ENCODE peak calls at places on chromosomes 13 and 19, in six cellular contexts. E is hepatocyte, M is OCI-LY7, Q is HCT116, Y is SK-N-SH, G is MM.1S. R is an unnamed sample.
A peak's percentile ranks its signal among the peaks of the same experiment; 100 is the strongest.

GRCh38 chr13:112996671-112997091 is 27.7 kb downstream of the MCF2L start:
- DNase-seq in E (no peak), M (no peak), Q (no peak), Y (no peak), G (no peak), R (no peak)

GRCh38 chr13:44758595-44759221 is 182.6 kb upstream of the TSC22D1 start:
- DNase-seq in E (peak; percentile 58), M (no peak), Q (no peak), Y (no peak), G (no peak), R (no peak)

GRCh38 chr19:47130120-47130588 is 481 bp upstream of the SAE1 start:
- DNase-seq in E (no peak), M (no peak), Q (no peak), Y (no peak), G (no peak), R (no peak)

GRCh38 chr19:7504684-7505083 is 11.2 kb upstream of the ZNF358 start:
- DNase-seq in E (no peak), M (no peak), Q (no peak), Y (no peak), G (no peak), R (no peak)

GRCh38 chr19:45211751-45212381 is 33.3 kb downstream of the BLOC1S3 start:
- DNase-seq in E (no peak), M (no peak), Q (no peak), Y (peak; percentile 27), G (no peak), R (no peak)

GRCh38 chr19:45477713-45478453 is 10.1 kb downstream of the FOSB start:
- DNase-seq in E (peak; percentile 17), M (peak; percentile 51), Q (no peak), Y (no peak), G (no peak), R (no peak)

GRCh38 chr13:26460652-26461051 is 96.8 kb upstream of the WASF3 start:
- DNase-seq in E (no peak), M (no peak), Q (no peak), Y (no peak), G (no peak), R (no peak)

GRCh38 chr19:31070126-31070525 is 279.1 kb downstream of the TSHZ3 start:
- DNase-seq in E (no peak), M (no peak), Q (no peak), Y (no peak), G (no peak), R (no peak)

GRCh38 chr13:89748716-89749115 is 1598.8 kb upstream of the MIR17HG start:
- DNase-seq in E (no peak), M (no peak), Q (no peak), Y (no peak), G (no peak), R (no peak)

GRCh38 chr19:46716672-46717033 is 261 bp downstream of the PRKD2 start:
- DNase-seq in E (no peak), M (no peak), Q (no peak), Y (no peak), G (no peak), R (peak; percentile 44)

GRCh38 chr13:114089751-114090400 is 42.5 kb downstream of the RASA3 start:
- DNase-seq in E (no peak), M (no peak), Q (no peak), Y (no peak), G (no peak), R (no peak)

GRCh38 chr13:50923272-50923671 is 13.7 kb downstream of the RNASEH2B start:
- DNase-seq in E (no peak), M (no peak), Q (no peak), Y (no peak), G (no peak), R (no peak)

GRCh38 chr13:77207943-77208342 is 119.0 kb downstream of the MYCBP2 start:
- DNase-seq in E (no peak), M (no peak), Q (no peak), Y (no peak), G (no peak), R (peak; percentile 7)

GRCh38 chr19:55440411-55441105 is 2.5 kb downstream of the SHISA7 start:
- DNase-seq in E (no peak), M (no peak), Q (no peak), Y (peak; percentile 94), G (no peak), R (peak; percentile 89)

GRCh38 chr13:105159794-105160193 is 1375.7 kb downstream of the EFNB2 start:
- DNase-seq in E (no peak), M (no peak), Q (no peak), Y (no peak), G (peak; percentile 53), R (no peak)

GRCh38 chr19:455031-455705 is 5.7 kb downstream of the SHC2 start:
- DNase-seq in E (no peak), M (no peak), Q (no peak), Y (no peak), G (no peak), R (no peak)

GRCh38 chr19:458091-459042 is 2.5 kb downstream of the SHC2 start:
- DNase-seq in E (no peak), M (no peak), Q (no peak), Y (no peak), G (no peak), R (no peak)

GRCh38 chr19:457636-458035 is 3.2 kb downstream of the SHC2 start:
- DNase-seq in E (no peak), M (no peak), Q (no peak), Y (no peak), G (no peak), R (no peak)

GRCh38 chr19:455851-456546 is 4.8 kb downstream of the SHC2 start:
- DNase-seq in E (no peak), M (no peak), Q (no peak), Y (no peak), G (no peak), R (no peak)

GRCh38 chr19:456547-457110 is 4.2 kb downstream of the SHC2 start:
- DNase-seq in E (no peak), M (no peak), Q (no peak), Y (no peak), G (no peak), R (peak; percentile 0)
- H3K9me2 ChIP-seq in E (no peaks in the 10 kb centered on the region), M (no peaks in the 10 kb centered on the region), Q (no peaks in the 10 kb centered on the region), Y (no peaks in the 10 kb centered on the region), G (no peaks in the 10 kb centered on the region), R (no peaks in the 10 kb centered on the region)

GRCh38 chr19:32869369-32870153 is at the start of gene SLC7A9:
- DNase-seq in E (no peak), M (no peak), Q (no peak), Y (no peak), G (no peak), R (no peak)

GRCh38 chr19:32873560-32873959 is 4.0 kb upstream of the SLC7A9 start:
- DNase-seq in E (no peak), M (no peak), Q (no peak), Y (no peak), G (no peak), R (no peak)

GRCh38 chr19:32870154-32870573 is 597 bp upstream of the SLC7A9 start:
- DNase-seq in E (peak; percentile 70), M (no peak), Q (no peak), Y (no peak), G (no peak), R (peak; percentile 54)

GRCh38 chr19:32872391-32872790 is 2.8 kb upstream of the SLC7A9 start:
- DNase-seq in E (no peak), M (no peak), Q (no peak), Y (no peak), G (no peak), R (no peak)

GRCh38 chr19:32870981-32871451 is 1.4 kb upstream of the SLC7A9 start:
- DNase-seq in E (no peak), M (no peak), Q (no peak), Y (no peak), G (no peak), R (no peak)
- H3K9me2 ChIP-seq in E (no peaks in the 10 kb centered on the region), M (no peaks in the 10 kb centered on the region), Q (no peaks in the 10 kb centered on the region), Y (no peaks in the 10 kb centered on the region), G (no peaks in the 10 kb centered on the region), R (no peaks in the 10 kb centered on the region)

GRCh38 chr19:48445606-48446481 is at the start of gene GRWD1:
- DNase-seq in E (peak; percentile 96), M (peak; percentile 95), Q (peak; percentile 95), Y (peak; percentile 93), G (peak; percentile 96), R (peak; percentile 98)

GRCh38 chr19:48444933-48445194 is 919 bp upstream of the GRWD1 start:
- DNase-seq in E (no peak), M (no peak), Q (no peak), Y (no peak), G (no peak), R (no peak)

GRCh38 chr19:48448563-48448962 is 2.8 kb downstream of the GRWD1 start:
- DNase-seq in E (no peak), M (no peak), Q (no peak), Y (no peak), G (no peak), R (no peak)

GRCh38 chr19:48445256-48445605 is 552 bp upstream of the GRWD1 start:
- DNase-seq in E (peak; percentile 85), M (no peak), Q (peak; percentile 77), Y (peak; percentile 90), G (peak; percentile 84), R (peak; percentile 84)

DNA sequence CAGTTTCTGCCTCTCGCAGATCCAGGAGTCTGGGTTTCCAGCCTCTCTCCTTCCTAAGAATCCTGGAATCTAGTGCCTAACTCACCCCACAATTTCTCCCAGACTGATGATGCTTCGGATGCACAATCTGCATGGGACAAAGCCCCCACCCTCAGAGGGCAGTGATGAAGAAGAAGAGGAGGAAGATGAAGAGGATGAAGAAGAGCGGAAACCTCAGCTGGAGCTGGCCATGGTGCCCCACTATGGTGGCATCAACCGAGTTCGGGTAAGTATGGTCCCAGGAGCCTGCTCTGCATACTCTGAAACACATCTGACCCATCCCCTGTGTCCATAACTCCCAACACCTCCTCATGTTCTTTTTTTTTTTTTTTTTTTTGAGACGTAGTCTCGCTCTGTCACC is 796 bp downstream of the GRWD1 start:
- DNase-seq in E (no peak), M (no peak), Q (no peak), Y (no peak), G (no peak), R (no peak)
- H3K9me2 ChIP-seq in E (no peaks in the 10 kb centered on the region), M (no peaks in the 10 kb centered on the region), Q (no peaks in the 10 kb centered on the region), Y (no peaks in the 10 kb centered on the region), G (no peaks in the 10 kb centered on the region), R (no peaks in the 10 kb centered on the region)

GRCh38 chr13:48068952-48069351 is 26.0 kb downstream of the MED4 start:
- DNase-seq in E (no peak), M (no peak), Q (no peak), Y (no peak), G (no peak), R (peak; percentile 9)

GRCh38 chr13:48069573-48069972 is 25.3 kb downstream of the MED4 start:
- DNase-seq in E (no peak), M (no peak), Q (no peak), Y (no peak), G (no peak), R (no peak)

GRCh38 chr13:48070942-48071341 is 24.0 kb downstream of the MED4 start:
- DNase-seq in E (no peak), M (no peak), Q (no peak), Y (no peak), G (no peak), R (no peak)

GRCh38 chr13:48066310-48066989 is 28.5 kb downstream of the MED4 start:
- DNase-seq in E (no peak), M (no peak), Q (no peak), Y (no peak), G (peak; percentile 35), R (no peak)

DNA sequence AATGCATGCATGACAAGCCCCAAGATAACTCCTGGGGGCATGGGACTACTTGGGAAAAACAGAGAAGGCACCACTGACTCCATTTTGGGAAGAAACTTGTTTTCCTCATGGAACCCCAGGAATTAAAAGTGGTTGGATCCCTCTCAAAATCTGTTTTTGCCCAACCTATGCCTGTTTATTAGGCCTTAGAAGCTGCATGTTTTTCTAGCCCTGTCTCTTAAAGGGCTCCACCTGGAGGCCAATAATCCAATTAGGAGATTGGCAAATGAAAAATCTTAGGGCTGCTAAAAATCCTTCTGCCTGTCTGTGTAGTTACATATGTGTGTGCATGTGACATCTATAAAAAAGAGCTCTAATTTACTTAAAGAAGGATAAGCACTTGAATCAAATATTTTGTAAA is 26.9 kb downstream of the MED4 start:
- DNase-seq in E (no peak), M (no peak), Q (no peak), Y (no peak), G (no peak), R (no peak)
- H3K9me2 ChIP-seq in E (no peaks in the 10 kb centered on the region), M (no peaks in the 10 kb centered on the region), Q (no peaks in the 10 kb centered on the region), Y (no peaks in the 10 kb centered on the region), G (no peaks in the 10 kb centered on the region), R (no peaks in the 10 kb centered on the region)